ENCODE peak calls at places on chromosomes 13 and 19, in nine cellular contexts. U is adipocyte; A is activated T-cell treated with anti-CD3 and anti-CD28 coated beads, Interleukin-2, amount 50 U/mL, for 72 hours; Q is cardiac septum; H is PC-3; Z is H4; R is endothelial cell of umbilical vein; F is K562; W is kidney glomerular epithelial cell. N is an unnamed sample.

GRCh38 chr13:86909318-86909717 is 761.9 kb upstream of the SLITRK5 start:
- DNase-seq in Z (no peak), R (no peak), A (no peak), Q (no peak), F (no peak), U (no peak), H (no peak), W (no peak), N (no peak)

GRCh38 chr13:110279684-110280083 is 27.3 kb downstream of the COL4A1 start:
- DNase-seq in Z (no peak), F (no peak), U (no peak), A (no peak), W (no peak), H (no peak), R (no peak), Q (no peak), N (no peak)

GRCh38 chr19:16778796-16779411 is 50.3 kb upstream of the SIN3B start:
- DNase-seq in F (peak; percentile 66), A (peak; percentile 59), R (peak; percentile 59), W (peak; percentile 37), Z (peak; percentile 74), H (peak; percentile 78), Q (no peak), U (peak; percentile 16), N (peak; percentile 47)

GRCh38 chr13:61913183-61913582 is 497.5 kb upstream of the PCDH20 start:
- DNase-seq in H (no peak), Z (no peak), Q (no peak), F (no peak), R (no peak), W (peak; percentile 82), A (no peak), U (no peak), N (no peak)

GRCh38 chr13:27621366-27622101 is at the start of gene POLR1D:
- DNase-seq in R (peak; percentile 71), Q (peak; percentile 92), A (peak; percentile 87), W (peak; percentile 55), Z (peak; percentile 62), F (peak; percentile 84), U (peak; percentile 92), H (peak; percentile 91), N (peak; percentile 72)

GRCh38 chr19:55241935-55242464 is 13.4 kb upstream of the TMEM86B start:
- DNase-seq in A (no peak), W (no peak), R (no peak), U (no peak), Q (no peak), H (no peak), Z (no peak), F (no peak), N (no peak)

GRCh38 chr13:59680429-59681024 is 483.2 kb downstream of the DIAPH3 start:
- DNase-seq in Q (no peak), R (peak; percentile 41), Z (peak; percentile 11), W (no peak), A (no peak), F (peak; percentile 4), H (peak; percentile 39), U (peak; percentile 65), N (no peak)

GRCh38 chr19:39307233-39307821 is 11.1 kb downstream of the IFNL1 start:
- DNase-seq in R (no peak), A (no peak), Z (no peak), W (no peak), U (peak; percentile 44), F (peak; percentile 38), Q (peak; percentile 57), H (no peak), N (no peak)

GRCh38 chr19:10566658-10567410 is 1.0 kb upstream of the KRI1 start:
- DNase-seq in H (no peak), Z (no peak), A (peak; percentile 63), F (no peak), R (no peak), W (no peak), U (no peak), Q (no peak), N (no peak)

GRCh38 chr13:113666951-113667701 is at the start of gene GRK1:
- DNase-seq in F (no peak), Q (peak; percentile 69), H (no peak), U (no peak), A (no peak), Z (no peak), W (no peak), R (no peak), N (no peak)

GRCh38 chr13:93559718-93560117 is 333.1 kb downstream of the GPC6 start:
- DNase-seq in A (no peak), Q (no peak), H (peak; percentile 94), U (no peak), F (no peak), Z (peak; percentile 43), R (no peak), W (peak; percentile 95), N (peak; percentile 87)

GRCh38 chr13:97948041-97948440 is 5.4 kb upstream of the IPO5 start:
- DNase-seq in A (no peak), U (peak; percentile 27), F (no peak), Q (no peak), H (peak; percentile 65), W (no peak), Z (no peak), R (no peak), N (peak; percentile 77)